ENCODE peak calls at places on chromosomes 3 and 15, in ten cellular contexts. W is naive thymus-derived CD4-positive, alpha-beta T cell; U is NCI-H2081 treated with DMSO at 0.1 percent for 48 hours; T is effector CD4-positive, alpha-beta T cell; B is HFF-Myc; G is aorta; E is naive thymus-derived CD8-positive, alpha-beta T cell; D is GM13976; F is stimulated activated CD4-positive, alpha-beta T cell treated with anti-CD3 and anti-CD28 coated beads, Interleukin-15, amount 100 ng/mL, for 1 hour; J is stimulated activated CD8-positive, alpha-beta memory T cell treated with anti-CD3 and anti-CD28 coated beads, Interleukin-4, amount 100 ng/mL, for 24 hours. Y is an unnamed sample.

GRCh38 chr3:130839815-130840214 is 54.1 kb upstream of the ATP2C1 start:
- DNase-seq in F (no peak), G (no peak), J (no peak), B (no peak), T (no peak), W (no peak), D (peak), E (no peak), U (no peak), Y (no peak)

GRCh38 chr3:114554716-114555115 is 260.9 kb downstream of the TIGIT start:
- DNase-seq in U (no peak), D (no peak), B (no peak), G (no peak), T (no peak), F (no peak), J (no peak), E (no peak), W (no peak), Y (no peak)

GRCh38 chr3:136882575-136882974 is 20.6 kb downstream of the NCK1 start:
- DNase-seq in G (no peak), D (no peak), E (no peak), F (no peak), T (no peak), B (no peak), W (peak), U (no peak), J (no peak), Y (no peak)

GRCh38 chr3:42843730-42844713 is 31.7 kb downstream of the CYP8B1 start:
- DNase-seq in D (no peak), F (no peak), E (no peak), J (no peak), W (no peak), G (no peak), T (no peak), U (no peak), B (no peak), Y (no peak)

GRCh38 chr3:177657243-177657642 is 460.0 kb upstream of the TBL1XR1 start:
- DNase-seq in W (no peak), E (no peak), F (no peak), B (no peak), G (no peak), T (no peak), J (no peak), D (no peak), U (no peak), Y (no peak)

GRCh38 chr15:60323322-60323721 is 74.5 kb downstream of the ANXA2 start:
- DNase-seq in J (no peak), T (no peak), U (no peak), E (no peak), B (no peak), G (no peak), W (no peak), F (no peak), D (no peak), Y (no peak)

GRCh38 chr3:148943531-148944200 is 47.7 kb upstream of the GYG1 start:
- DNase-seq in D (peak), J (no peak), E (no peak), W (peak), F (no peak), U (peak), T (no peak), B (peak), G (no peak), Y (no peak)

GRCh38 chr15:65087873-65088642 is 11.5 kb downstream of the KBTBD13 start:
- DNase-seq in J (no peak), G (peak), W (no peak), U (no peak), B (no peak), D (no peak), E (no peak), F (no peak), T (no peak), Y (no peak)

GRCh38 chr3:63343674-63344073 is 65.6 kb downstream of the SYNPR start:
- DNase-seq in B (peak), F (peak), J (no peak), E (no peak), W (no peak), D (no peak), T (no peak), G (peak), U (peak), Y (peak)

GRCh38 chr15:25933456-25934158 is 70.5 kb upstream of the ATP10A start:
- DNase-seq in B (peak), T (peak), G (peak), W (peak), D (no peak), U (no peak), J (peak), F (peak), E (peak), Y (peak)

GRCh38 chr3:194767430-194768207 is 81.9 kb downstream of the FAM43A start:
- DNase-seq in D (no peak), G (no peak), B (no peak), J (no peak), U (no peak), T (no peak), W (no peak), F (no peak), E (no peak), Y (no peak)

GRCh38 chr3:23934253-23934652 is 10.8 kb upstream of the NR1D2 start:
- DNase-seq in E (no peak), F (no peak), B (no peak), T (no peak), D (no peak), U (no peak), W (no peak), J (no peak), G (no peak), Y (no peak)

GRCh38 chr15:85008474-85009260 is 27.0 kb downstream of the PDE8A start:
- DNase-seq in F (no peak), U (no peak), T (no peak), J (no peak), E (no peak), G (no peak), W (no peak), D (no peak), B (no peak), Y (no peak)

GRCh38 chr3:56219894-56220805 is 248.1 kb downstream of the ERC2 start:
- DNase-seq in B (no peak), J (no peak), G (no peak), F (no peak), W (no peak), T (no peak), E (no peak), U (no peak), D (no peak), Y (no peak)

GRCh38 chr3:40254491-40254890 is 55.0 kb upstream of the EIF1B start:
- DNase-seq in B (no peak), F (no peak), W (no peak), E (no peak), J (no peak), G (no peak), U (no peak), T (no peak), D (no peak), Y (no peak)

GRCh38 chr3:114624676-114625181 is 330.9 kb downstream of the TIGIT start:
- DNase-seq in D (no peak), T (no peak), U (no peak), B (peak), E (no peak), F (no peak), W (no peak), G (peak), J (no peak), Y (peak)

GRCh38 chr3:158403013-158403412 is 168.0 kb upstream of the MLF1 start:
- DNase-seq in G (no peak), F (no peak), W (no peak), U (no peak), E (no peak), D (no peak), J (no peak), B (no peak), T (no peak), Y (no peak)

GRCh38 chr3:142929109-142929508 is 34.4 kb downstream of the PAQR9 start:
- DNase-seq in F (no peak), T (no peak), D (peak), E (no peak), B (peak), G (peak), W (peak), U (no peak), J (no peak), Y (peak)

GRCh38 chr3:64377942-64378341 is 152.7 kb upstream of the PRICKLE2 start:
- DNase-seq in T (no peak), B (no peak), D (no peak), E (no peak), U (no peak), G (no peak), W (no peak), F (no peak), J (no peak), Y (no peak)

GRCh38 chr3:57582470-57583168 is 14.5 kb downstream of the ARF4 start:
- DNase-seq in W (peak), G (no peak), J (no peak), E (no peak), D (no peak), F (no peak), U (no peak), T (no peak), B (no peak), Y (no peak)

GRCh38 chr3:11587766-11588165 is 55.9 kb downstream of the VGLL4 start:
- DNase-seq in E (no peak), W (no peak), F (no peak), J (no peak), B (no peak), D (no peak), U (no peak), T (no peak), G (no peak), Y (no peak)

GRCh38 chr15:100083572-100083971 is 258.2 kb downstream of the ADAMTS17 start:
- DNase-seq in U (no peak), B (no peak), T (no peak), F (no peak), W (no peak), J (no peak), E (no peak), D (no peak), G (peak), Y (no peak)

GRCh38 chr3:106862067-106862466 is 515.2 kb upstream of the CCDC54 start:
- DNase-seq in U (no peak), J (no peak), B (no peak), W (no peak), F (no peak), G (no peak), D (no peak), T (no peak), E (no peak), Y (no peak)

Y was measured in glutamatergic neuron.